ENCODE peak calls at places on chromosome 3, in four cellular contexts. T is Panc1, C is AG10803, S is uterus. N is an unnamed sample.

GRCh38 chr3:71142440-71143161 is 440.9 kb downstream of the FOXP1 start:
- DNase-seq in T (no peak), S (no peak), C (no peak), N (no peak)

GRCh38 chr3:22361465-22361864 is 610.5 kb upstream of the ZNF385D start:
- DNase-seq in S (no peak), T (no peak), C (peak), N (no peak)

GRCh38 chr3:195352895-195353488 is 82.0 kb upstream of the XXYLT1 start:
- DNase-seq in T (peak), S (no peak), C (peak), N (no peak)

GRCh38 chr3:29185706-29186105 is 95.2 kb upstream of the RBMS3 start:
- DNase-seq in T (no peak), C (no peak), S (no peak), N (no peak)

GRCh38 chr3:111538687-111539086 is 3.3 kb upstream of the CD96 start:
- DNase-seq in T (no peak), S (no peak), C (no peak), N (no peak)

GRCh38 chr3:101509811-101510210 is 3.2 kb downstream of the SENP7 start:
- DNase-seq in T (no peak), C (peak), S (no peak), N (no peak)

GRCh38 chr3:151197981-151198767 is 4.8 kb downstream of the GPR171 start:
- DNase-seq in T (no peak), S (no peak), C (peak), N (no peak)

GRCh38 chr3:124209426-124209825 is 217.5 kb upstream of the ROPN1 start:
- DNase-seq in T (no peak), S (no peak), C (peak), N (no peak)

GRCh38 chr3:124489506-124489905 is 240.7 kb upstream of the UMPS start:
- DNase-seq in T (no peak), C (no peak), S (no peak), N (no peak)

GRCh38 chr3:187966636-187967035 is 187.3 kb upstream of the LPP start:
- DNase-seq in C (no peak), T (no peak), S (no peak), N (no peak)

GRCh38 chr3:13294442-13295351 is 125.4 kb downstream of the NUP210 start:
- DNase-seq in S (no peak), T (no peak), C (no peak), N (no peak)

GRCh38 chr3:127263586-127264231 is 24.1 kb downstream of the PRR20G start:
- DNase-seq in S (no peak), C (no peak), T (no peak), N (no peak)

GRCh38 chr3:171181907-171182690 is 155.6 kb upstream of the SLC2A2 start:
- DNase-seq in S (no peak), T (no peak), C (peak), N (no peak)

GRCh38 chr3:36302626-36303025 is 77.7 kb upstream of the STAC start:
- DNase-seq in C (no peak), S (no peak), T (no peak), N (no peak)

GRCh38 chr3:23650371-23651140 is 155.2 kb upstream of the UBE2E1 start:
- DNase-seq in T (peak), C (peak), S (no peak), N (no peak)

GRCh38 chr3:127629462-127630403 is 748 bp downstream of the PODXL2 start:
- DNase-seq in T (no peak), C (no peak), S (no peak), N (peak)

GRCh38 chr3:194998948-194999347 is 272.0 kb downstream of the XXYLT1 start:
- DNase-seq in S (no peak), T (no peak), C (no peak), N (no peak)

GRCh38 chr3:83002869-83003445 is 1241.5 kb upstream of the GBE1 start:
- DNase-seq in T (no peak), C (no peak), S (no peak), N (no peak)
- TF ChIP-seq CTCF in T (no peak), C (no peak), S (no peak), N (no peak)

GRCh38 chr3:148366743-148367410 is 330.8 kb upstream of the AGTR1 start:
- DNase-seq in T (no peak), S (no peak), C (peak), N (no peak)
- TF ChIP-seq CTCF in T (peak), S (no peak), C (peak), N (no peak)

GRCh38 chr3:189787622-189788021 is 156.4 kb downstream of the TP63 start:
- DNase-seq in S (no peak), T (no peak), C (peak), N (no peak)

GRCh38 chr3:189792046-189792929 is 161.1 kb downstream of the TP63 start:
- DNase-seq in S (no peak), C (no peak), T (no peak), N (no peak)

GRCh38 chr3:189787191-189787590 is 156.0 kb downstream of the TP63 start:
- DNase-seq in C (no peak), S (no peak), T (no peak), N (no peak)

GRCh38 chr3:189790658-189791057 is 159.5 kb downstream of the TP63 start:
- DNase-seq in S (no peak), T (no peak), C (no peak), N (no peak)

GRCh38 chr3:189789432-189789831 is 158.2 kb downstream of the TP63 start:
- DNase-seq in C (no peak), S (no peak), T (no peak), N (no peak)
- TF ChIP-seq CTCF in C (no peak), S (no peak), T (no peak), N (no peak)

GRCh38 chr3:121488628-121489027 is 57.2 kb downstream of the POLQ start:
- DNase-seq in S (no peak), T (no peak), C (no peak), N (no peak)
- TF ChIP-seq CTCF in S (no peak), T (no peak), C (no peak), N (no peak)

DNA sequence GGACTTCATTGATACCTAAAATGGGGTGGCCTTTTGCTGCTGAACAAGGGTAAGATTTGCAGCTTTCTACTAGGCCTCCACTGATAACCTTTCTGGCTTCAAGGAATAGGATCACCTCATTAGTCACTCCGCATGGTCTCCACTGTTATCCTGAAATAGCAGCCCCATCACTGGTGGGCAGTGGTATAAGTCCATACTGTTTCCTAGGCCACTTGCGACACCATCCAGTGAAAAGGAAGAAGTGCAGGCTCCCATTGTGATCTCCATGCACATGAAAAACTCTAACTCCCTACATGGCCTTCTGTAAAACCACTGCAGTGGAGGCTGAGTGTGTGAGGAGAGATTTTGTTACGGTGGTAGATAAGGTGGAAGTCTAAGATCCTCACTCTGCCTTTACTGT is 1455.9 kb downstream of the SI start:
- DNase-seq in C (no peak), T (no peak), S (no peak), N (no peak)
- TF ChIP-seq CTCF in C (no peak), T (peak), S (no peak), N (no peak)

DNA sequence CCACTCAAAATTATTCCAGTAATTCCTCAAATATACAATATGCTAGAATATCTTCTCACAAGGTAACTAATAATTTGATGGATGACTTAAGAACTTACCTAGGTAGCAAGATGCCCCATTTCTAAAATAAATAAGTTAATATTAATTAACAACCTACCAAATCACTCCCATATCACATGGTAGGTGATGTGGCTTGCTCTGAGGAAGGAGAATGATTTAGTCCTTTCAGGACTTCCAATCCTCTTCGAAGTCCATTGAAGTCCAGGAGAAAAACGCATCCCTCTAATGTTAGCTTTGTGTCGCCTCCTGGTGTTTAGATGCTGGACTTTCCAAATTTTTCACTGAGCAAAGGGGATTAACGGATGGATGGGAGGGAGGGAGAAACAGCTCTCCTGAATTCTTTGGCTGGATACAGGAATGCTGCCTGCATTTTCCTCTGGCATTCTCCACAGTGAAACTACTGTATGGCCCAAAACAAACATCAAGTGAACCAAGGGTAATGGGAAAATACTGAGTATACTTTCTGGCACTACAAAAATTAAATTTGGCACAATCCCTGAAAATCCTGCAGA is 58.6 kb downstream of the PRICKLE2 start:
- DNase-seq in C (peak), T (no peak), S (no peak), N (no peak)
- TF ChIP-seq CTCF in C (peak), T (peak), S (no peak), N (no peak)

DNA sequence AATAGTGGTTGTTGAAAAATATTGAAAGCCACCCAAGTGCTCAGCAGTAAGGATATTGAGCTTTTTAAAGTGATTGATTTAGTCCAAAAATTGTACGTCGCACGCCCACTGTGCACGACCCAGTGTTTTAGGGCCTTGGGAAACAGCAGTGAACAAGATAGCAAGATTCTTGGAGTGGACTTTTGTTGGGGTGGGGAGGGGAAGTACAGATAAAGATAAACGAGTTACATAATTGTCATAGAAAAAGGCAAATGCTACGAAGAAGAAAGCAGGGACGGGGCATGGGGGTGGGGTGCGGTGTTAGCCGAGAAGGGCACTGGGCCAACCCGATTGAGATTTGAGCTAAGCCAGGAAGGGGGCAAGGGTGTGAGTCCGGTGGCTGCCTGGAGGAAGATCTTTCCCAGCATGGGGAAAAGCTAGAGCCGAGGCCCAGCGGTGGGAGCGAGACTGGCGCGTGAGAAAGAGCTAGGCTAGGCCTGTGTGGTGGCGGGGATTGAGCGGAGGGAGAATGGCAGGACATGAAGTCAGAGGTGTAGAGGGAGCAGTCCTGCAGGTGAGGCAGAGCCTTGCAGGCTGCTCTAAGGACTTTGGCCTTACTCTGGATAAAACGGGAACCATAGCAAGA is 454 bp downstream of the HTD2 start:
- DNase-seq in S (peak), T (no peak), C (peak), N (peak)
- TF ChIP-seq CTCF in S (no peak), T (no peak), C (peak), N (no peak)

DNA sequence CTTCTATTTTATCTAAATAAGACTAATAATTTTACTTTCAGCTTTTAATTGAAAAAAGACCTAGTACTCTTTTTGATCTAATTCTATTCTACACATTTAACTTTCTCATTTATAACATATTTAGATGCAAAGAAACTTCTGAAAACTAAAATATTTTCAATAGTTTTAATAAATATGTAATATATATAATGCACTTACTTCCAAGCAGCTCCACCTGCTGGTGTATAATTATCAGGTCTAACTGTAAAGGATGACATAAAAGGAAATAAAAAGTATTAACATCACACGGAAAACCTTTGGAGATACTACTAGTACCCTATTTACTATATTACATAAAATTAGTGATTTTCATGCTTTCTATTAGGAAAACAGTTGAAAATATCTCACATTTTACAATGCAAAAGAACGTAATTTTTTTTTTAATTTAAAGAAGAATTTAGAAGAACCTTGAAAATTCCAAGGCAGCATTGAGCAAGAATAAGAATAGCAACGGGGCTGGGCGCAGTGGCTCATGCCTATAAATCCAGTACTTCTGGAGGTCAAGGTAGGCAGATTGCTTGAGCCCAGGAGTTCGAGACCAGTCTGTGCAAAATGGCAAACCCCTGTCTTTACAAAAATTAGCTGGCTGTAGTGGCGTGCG is 10.2 kb downstream of the PLSCR5 start:
- DNase-seq in T (no peak), S (no peak), C (peak), N (no peak)
- TF ChIP-seq CTCF in T (peak), S (peak), C (peak), N (peak)

DNA sequence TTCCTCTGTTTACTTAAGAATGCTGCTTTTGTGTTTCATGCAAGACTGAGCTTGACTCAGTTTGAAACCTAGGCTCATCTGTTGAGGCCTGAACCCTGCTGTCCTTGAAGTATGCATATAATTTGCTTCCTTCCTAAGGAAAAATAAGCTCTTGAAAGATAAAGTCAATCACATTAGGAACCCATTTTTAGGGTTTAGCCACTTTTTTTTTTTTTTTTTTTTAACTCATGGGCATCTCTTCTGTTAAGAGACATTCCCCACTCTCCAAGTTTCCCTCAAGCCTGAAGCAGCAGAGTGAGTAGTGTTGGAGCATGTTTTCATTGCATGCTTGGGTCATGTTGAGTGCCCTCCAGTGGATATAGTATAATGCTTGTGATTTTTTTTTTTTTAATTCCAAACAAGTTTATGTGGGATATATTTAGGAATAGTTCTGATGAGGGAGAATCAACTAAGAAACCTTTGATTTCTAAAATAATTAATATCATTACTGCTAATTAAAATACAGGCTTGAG is 3.6 kb downstream of the CTNNB1 start:
- DNase-seq in C (peak), S (no peak), T (no peak), N (no peak)
- TF ChIP-seq CTCF in C (peak), S (peak), T (peak), N (no peak)

GRCh38 chr3:19348929-19349564 is 200.7 kb downstream of the KCNH8 start:
- DNase-seq in S (no peak), T (peak), C (peak), N (no peak)
- TF ChIP-seq CTCF in S (peak), T (peak), C (peak), N (peak)

N was measured in natural killer cell.